ENCODE peak calls at places on chromosomes 11 and 22, in six cellular contexts. D, O, T, E, Y and Q are unnamed samples.

GRCh38 chr11:13207665-13208594 is 69.7 kb upstream of the BMAL1 start:
- DNase-seq in D (peak), O (peak), T (peak), E (no peak), Y (no peak), Q (peak)

GRCh38 chr22:28207281-28208030 is 288.4 kb upstream of the PITPNB start:
- DNase-seq in D (no peak), O (no peak), T (no peak), E (no peak), Y (no peak), Q (no peak)

GRCh38 chr11:92846542-92847125 is 122.8 kb upstream of the MTNR1B start:
- DNase-seq in D (no peak), O (no peak), T (no peak), E (no peak), Y (no peak), Q (no peak)

GRCh38 chr22:25965331-25965730 is 203.9 kb upstream of the SEZ6L start:
- DNase-seq in D (no peak), O (no peak), T (no peak), E (no peak), Y (no peak), Q (no peak)

GRCh38 chr22:50628543-50629134 is 687 bp upstream of the ARSA start:
- DNase-seq in D (no peak), O (no peak), T (no peak), E (no peak), Y (no peak), Q (peak)

GRCh38 chr11:117717485-117718314 is 79.3 kb downstream of the DSCAML1 start:
- DNase-seq in D (peak), O (no peak), T (peak), E (no peak), Y (no peak), Q (no peak)

GRCh38 chr22:49148895-49149418 is 678.7 kb downstream of the BRD1 start:
- DNase-seq in D (no peak), O (no peak), T (no peak), E (no peak), Y (no peak), Q (no peak)

GRCh38 chr22:47151490-47151889 is 389.0 kb downstream of the TBC1D22A start:
- DNase-seq in D (no peak), O (no peak), T (no peak), E (no peak), Y (no peak), Q (no peak)

GRCh38 chr11:124793466-124794278 is 6.5 kb downstream of the MSANTD2 start:
- DNase-seq in D (peak), O (no peak), T (peak), E (no peak), Y (no peak), Q (peak)

GRCh38 chr22:38906024-38906423 is 34.0 kb upstream of the CBX6 start:
- DNase-seq in D (no peak), O (no peak), T (no peak), E (no peak), Y (no peak), Q (no peak)

GRCh38 chr11:108596701-108597100 is 3.1 kb upstream of the EXPH5 start:
- DNase-seq in D (no peak), O (no peak), T (no peak), E (no peak), Y (no peak), Q (no peak)

GRCh38 chr11:6640036-6640984 is 15.3 kb downstream of the DCHS1 start:
- DNase-seq in D (no peak), O (no peak), T (no peak), E (no peak), Y (no peak), Q (no peak)

GRCh38 chr11:67439321-67440228 is 2.1 kb upstream of the PTPRCAP start:
- DNase-seq in D (peak), O (no peak), T (peak), E (no peak), Y (no peak), Q (peak)

GRCh38 chr11:69044111-69045013 is 4.4 kb upstream of the TPCN2 start:
- DNase-seq in D (peak), O (peak), T (peak), E (no peak), Y (peak), Q (no peak)